ENCODE peak calls at places on chromosomes 16 and 17, in four cellular contexts. C is suprapubic skin, S is heart right ventricle, H is GM12864. W is an unnamed sample.

GRCh38 chr16:55115506-55115905 is 184.8 kb downstream of the IRX5 start:
- DNase-seq in C (no peak), H (no peak), S (no peak), W (no peak)

GRCh38 chr17:74433421-74434121 is 1.7 kb downstream of the GPRC5C start:
- DNase-seq in H (no peak), S (no peak), C (no peak), W (peak; percentile 35)

GRCh38 chr17:51056813-51057510 is 63.7 kb downstream of the SPAG9 start:
- DNase-seq in H (peak; percentile 44), S (no peak), C (no peak), W (no peak)

GRCh38 chr16:12323007-12323699 is 346.6 kb downstream of the SNX29 start:
- DNase-seq in S (no peak), C (no peak), H (peak; percentile 44), W (no peak)

GRCh38 chr16:83781-84615 is 6.0 kb downstream of the MPG start:
- DNase-seq in H (no peak), C (no peak), S (no peak), W (no peak)

GRCh38 chr16:4263504-4264436 is 9.1 kb downstream of the TFAP4 start:
- DNase-seq in C (peak; percentile 91), S (peak; percentile 84), H (no peak), W (no peak)

GRCh38 chr17:30235386-30236296 is at the start of gene SLC6A4:
- DNase-seq in C (peak; percentile 65), S (no peak), H (no peak), W (peak; percentile 59)

GRCh38 chr16:89688395-89688794 is 1.9 kb downstream of the CDK10 start:
- DNase-seq in H (no peak), S (no peak), C (peak; percentile 43), W (no peak)

GRCh38 chr17:55818451-55819375 is 67.9 kb downstream of the PCTP start:
- DNase-seq in C (no peak), S (no peak), H (no peak), W (no peak)

GRCh38 chr16:77234611-77235010 is 35.4 kb downstream of the SYCE1L start:
- DNase-seq in H (no peak), S (no peak), C (no peak), W (no peak)

GRCh38 chr17:49610883-49611584 is 35.4 kb downstream of the NXPH3 start:
- DNase-seq in H (no peak), S (no peak), C (no peak), W (no peak)

GRCh38 chr16:73065617-73066313 is 17.8 kb upstream of the ZFHX3 start:
- DNase-seq in C (no peak), H (no peak), S (peak; percentile 54), W (no peak)

GRCh38 chr16:57528499-57529323 is 7.7 kb downstream of the CCDC102A start:
- DNase-seq in S (no peak), H (no peak), C (no peak), W (no peak)

GRCh38 chr17:38325221-38325851 is 18.4 kb downstream of the GPR179 start:
- DNase-seq in S (no peak), C (no peak), H (no peak), W (no peak)

GRCh38 chr17:31690118-31690517 is 168.9 kb downstream of the COPRS start:
- DNase-seq in H (no peak), C (no peak), S (no peak), W (no peak)

GRCh38 chr16:2386990-2387389 is 42.3 kb upstream of the CCNF start:
- DNase-seq in S (no peak), C (no peak), H (no peak), W (no peak)

GRCh38 chr16:67207857-67208524 is 9.1 kb downstream of the ELMO3 start:
- DNase-seq in C (no peak), S (no peak), H (no peak), W (no peak)

GRCh38 chr16:1100084-1100800 is 4.2 kb upstream of the C1QTNF8 start:
- DNase-seq in C (no peak), S (no peak), H (no peak), W (no peak)

GRCh38 chr17:5758651-5759050 is 174.3 kb upstream of the NLRP1 start:
- DNase-seq in H (peak; percentile 60), C (no peak), S (no peak), W (no peak)

GRCh38 chr17:76271669-76272540 is 6.8 kb downstream of the UBALD2 start:
- DNase-seq in S (no peak), H (peak; percentile 87), C (no peak), W (peak; percentile 82)

GRCh38 chr16:7113949-7114348 is 218.7 kb upstream of the RBFOX1 start:
- DNase-seq in C (no peak), H (no peak), S (no peak), W (no peak)

GRCh38 chr16:88208112-88208511 is 174.6 kb upstream of the ZNF469 start:
- DNase-seq in C (peak; percentile 18), H (no peak), S (no peak), W (peak; percentile 6)

GRCh38 chr17:35214631-35215273 is 20.6 kb upstream of the SLC35G3 start:
- DNase-seq in C (no peak), H (no peak), S (no peak), W (no peak)

GRCh38 chr16:983044-984030 is 1.8 kb downstream of the SOX8 start:
- DNase-seq in C (no peak), S (no peak), H (no peak), W (no peak)

GRCh38 chr16:69626256-69626655 is 60.5 kb downstream of the NFAT5 start:
- DNase-seq in H (no peak), S (no peak), C (no peak), W (no peak)

GRCh38 chr17:81223758-81224122 is 975 bp upstream of the CEP131 start:
- DNase-seq in C (no peak), S (no peak), H (no peak), W (no peak)

GRCh38 chr16:16155234-16155633 is 68.1 kb downstream of the ABCC6 start:
- DNase-seq in S (no peak), H (no peak), C (no peak), W (no peak)

GRCh38 chr17:36017799-36018198 is at the start of gene CCL23:
- DNase-seq in S (no peak), C (no peak), H (no peak), W (no peak)

GRCh38 chr17:57407287-57408063 is 151.2 kb downstream of the MSI2 start:
- DNase-seq in S (no peak), H (no peak), C (no peak), W (no peak)

GRCh38 chr17:47855737-47856136 is 4.8 kb upstream of the SP6 start:
- DNase-seq in H (no peak), C (no peak), S (no peak), W (no peak)

GRCh38 chr17:64498308-64499203 is 1.7 kb upstream of the POLG2 start:
- DNase-seq in C (no peak), S (no peak), H (no peak), W (no peak)

GRCh38 chr16:11205754-11206459 is 50.1 kb downstream of the SOCS1 start:
- DNase-seq in S (no peak), H (no peak), C (no peak), W (no peak)

GRCh38 chr17:19712436-19713004 is 3.9 kb downstream of the SLC47A2 start:
- DNase-seq in H (no peak), C (no peak), S (no peak), W (no peak)

GRCh38 chr16:53915452-53916160 is 211.7 kb downstream of the FTO start:
- DNase-seq in C (no peak), S (no peak), H (no peak), W (no peak)

GRCh38 chr17:15398291-15398690 is 56.9 kb upstream of the TEKT3 start:
- DNase-seq in C (no peak), H (no peak), S (no peak), W (no peak)

GRCh38 chr17:4715071-4715749 is 4.8 kb downstream of the ARRB2 start:
- DNase-seq in H (no peak), S (no peak), C (no peak), W (no peak)

GRCh38 chr17:75551276-75551675 is 25.8 kb downstream of the LLGL2 start:
- DNase-seq in C (no peak), H (no peak), S (no peak), W (no peak)

GRCh38 chr17:16212793-16213192 is 2.5 kb downstream of the NCOR1 start:
- DNase-seq in S (no peak), C (no peak), H (no peak), W (no peak)

GRCh38 chr16:23955088-23955487 is 119.3 kb downstream of the PRKCB start:
- DNase-seq in H (no peak), C (no peak), S (no peak), W (no peak)

GRCh38 chr17:48795444-48796162 is 21.4 kb downstream of the TTLL6 start:
- DNase-seq in C (no peak), H (no peak), S (no peak), W (no peak)

W was measured in pancreas.